ENCODE peak calls at places on chromosomes 16 and 17, in eight cellular contexts. O is T follicular helper cell, Y is iris pigment epithelial cell, T is bronchial epithelial cell, B is AG08395, Z is Daoy, Q is fibroblast of mammary gland, V is skeletal muscle cell. E is an unnamed sample.
A peak's percentile ranks its signal among the peaks of the same experiment; 100 is the strongest.

GRCh38 chr17:73261952-73262675 is 434 bp upstream of the CPSF4L start:
- DNase-seq in O (no peak), Y (peak; percentile 23), T (peak; percentile 23), B (no peak), Z (no peak), Q (no peak), V (no peak), E (no peak)

GRCh38 chr17:12729086-12729485 is 60.2 kb upstream of the ARHGAP44 start:
- DNase-seq in O (no peak), Y (no peak), T (no peak), B (no peak), Z (peak; percentile 59), Q (peak; percentile 58), V (no peak), E (peak; percentile 51)

GRCh38 chr16:1812732-1813163 is 13.9 kb downstream of the HAGH start:
- DNase-seq in O (peak; percentile 31), Y (peak; percentile 63), T (peak; percentile 55), B (peak; percentile 86), Z (peak; percentile 55), Q (peak; percentile 73), V (peak; percentile 30), E (peak; percentile 40)

GRCh38 chr17:71632328-71632727 is 488.5 kb upstream of the SOX9 start:
- DNase-seq in O (no peak), Y (peak; percentile 40), T (peak; percentile 70), B (peak; percentile 14), Z (peak; percentile 42), Q (peak; percentile 54), V (no peak), E (peak; percentile 36)

GRCh38 chr17:61699694-61700093 is 108.7 kb upstream of the NACA2 start:
- DNase-seq in O (no peak), Y (no peak), T (no peak), B (no peak), Z (no peak), Q (no peak), V (no peak), E (no peak)

GRCh38 chr16:71359431-71359830 is 908 bp downstream of the CALB2 start:
- DNase-seq in O (no peak), Y (no peak), T (no peak), B (no peak), Z (peak; percentile 47), Q (no peak), V (no peak), E (no peak)

GRCh38 chr17:22233382-22233781 is 541.1 kb downstream of the KCNJ18 start:
- DNase-seq in O (no peak), Y (no peak), T (no peak), B (no peak), Z (no peak), Q (no peak), V (no peak), E (no peak)

GRCh38 chr16:80107900-80108299 is 432.9 kb upstream of the DYNLRB2 start:
- DNase-seq in O (no peak), Y (no peak), T (peak; percentile 95), B (no peak), Z (peak; percentile 36), Q (peak; percentile 5), V (no peak), E (no peak)

GRCh38 chr16:14611660-14612059 is 18.4 kb downstream of the PARN start:
- DNase-seq in O (no peak), Y (no peak), T (no peak), B (no peak), Z (no peak), Q (no peak), V (no peak), E (no peak)

GRCh38 chr16:80023865-80024264 is 423.3 kb upstream of the MAF start:
- DNase-seq in O (no peak), Y (peak; percentile 88), T (peak; percentile 77), B (no peak), Z (peak; percentile 21), Q (no peak), V (peak; percentile 20), E (peak; percentile 5)

GRCh38 chr16:19698480-19699465 is 19.3 kb downstream of the KNOP1 start:
- DNase-seq in O (no peak), Y (peak; percentile 74), T (no peak), B (peak; percentile 80), Z (peak; percentile 25), Q (peak; percentile 68), V (no peak), E (no peak)

GRCh38 chr17:76550712-76551615 is 11.1 kb downstream of the PRCD start:
- DNase-seq in O (no peak), Y (peak; percentile 82), T (peak; percentile 95), B (no peak), Z (no peak), Q (peak; percentile 60), V (no peak), E (no peak)

GRCh38 chr17:81454473-81454872 is 58.1 kb downstream of the ACTG1 start:
- DNase-seq in O (no peak), Y (no peak), T (no peak), B (no peak), Z (no peak), Q (no peak), V (no peak), E (no peak)

GRCh38 chr17:79834575-79835469 is 4.4 kb downstream of the CBX4 start:
- DNase-seq in O (no peak), Y (no peak), T (no peak), B (no peak), Z (no peak), Q (no peak), V (no peak), E (no peak)

GRCh38 chr17:1109606-1110523 is 69.9 kb downstream of the ABR start:
- DNase-seq in O (peak; percentile 20), Y (no peak), T (no peak), B (no peak), Z (peak; percentile 79), Q (no peak), V (no peak), E (no peak)

GRCh38 chr17:48478224-48479013 is 48.4 kb upstream of the SKAP1 start:
- DNase-seq in O (no peak), Y (no peak), T (no peak), B (no peak), Z (peak; percentile 56), Q (no peak), V (no peak), E (no peak)

GRCh38 chr17:29012535-29012934 is 6.7 kb upstream of the SEZ6 start:
- DNase-seq in O (no peak), Y (no peak), T (no peak), B (no peak), Z (no peak), Q (no peak), V (no peak), E (no peak)

GRCh38 chr16:66365588-66365987 is 903 bp upstream of the CDH5 start:
- DNase-seq in O (no peak), Y (peak; percentile 54), T (peak; percentile 28), B (peak; percentile 33), Z (peak; percentile 32), Q (peak; percentile 69), V (no peak), E (no peak)

GRCh38 chr17:48541036-48541573 is 3.8 kb downstream of the HOXB2 start:
- DNase-seq in O (no peak), Y (no peak), T (no peak), B (no peak), Z (no peak), Q (no peak), V (no peak), E (no peak)

GRCh38 chr16:22948603-22949368 is 134.8 kb downstream of the HS3ST2 start:
- DNase-seq in O (peak; percentile 19), Y (peak; percentile 53), T (peak; percentile 71), B (peak; percentile 68), Z (peak; percentile 81), Q (peak; percentile 75), V (peak; percentile 9), E (peak; percentile 36)

GRCh38 chr17:76951375-76951905 is 83.2 kb downstream of the MGAT5B start:
- DNase-seq in O (no peak), Y (no peak), T (no peak), B (no peak), Z (no peak), Q (no peak), V (no peak), E (no peak)

GRCh38 chr17:80889897-80890550 is 101.6 kb upstream of the CHMP6 start:
- DNase-seq in O (peak; percentile 27), Y (no peak), T (no peak), B (no peak), Z (no peak), Q (no peak), V (no peak), E (no peak)

GRCh38 chr17:5035356-5035755 is at the start of gene SLC52A1:
- DNase-seq in O (no peak), Y (no peak), T (peak; percentile 17), B (no peak), Z (no peak), Q (no peak), V (no peak), E (no peak)

GRCh38 chr17:45149037-45149668 is 878 bp downstream of the HEXIM1 start:
- DNase-seq in O (peak; percentile 61), Y (peak; percentile 77), T (peak; percentile 67), B (peak; percentile 80), Z (peak; percentile 89), Q (peak; percentile 77), V (no peak), E (peak; percentile 72)

GRCh38 chr16:68404736-68405345 is 43.5 kb downstream of the SMPD3 start:
- DNase-seq in O (no peak), Y (no peak), T (no peak), B (no peak), Z (no peak), Q (no peak), V (no peak), E (no peak)

GRCh38 chr17:42748906-42749798 is 4.3 kb upstream of the EZH1 start:
- DNase-seq in O (no peak), Y (no peak), T (no peak), B (no peak), Z (no peak), Q (peak; percentile 48), V (no peak), E (peak; percentile 43)

GRCh38 chr17:46851029-46851741 is at the start of gene WNT9B:
- DNase-seq in O (no peak), Y (no peak), T (no peak), B (peak; percentile 26), Z (peak; percentile 66), Q (no peak), V (no peak), E (no peak)

GRCh38 chr17:39662551-39663339 is 2.4 kb upstream of the TCAP start:
- DNase-seq in O (no peak), Y (no peak), T (no peak), B (no peak), Z (no peak), Q (no peak), V (no peak), E (no peak)

GRCh38 chr17:3512512-3513171 is 36.8 kb downstream of the ASPA start:
- DNase-seq in O (no peak), Y (no peak), T (no peak), B (peak; percentile 87), Z (peak; percentile 83), Q (peak; percentile 85), V (no peak), E (peak; percentile 63)

GRCh38 chr17:77106874-77107358 is 33.9 kb upstream of the SEC14L1 start:
- DNase-seq in O (no peak), Y (no peak), T (no peak), B (no peak), Z (no peak), Q (no peak), V (no peak), E (no peak)

GRCh38 chr17:8164815-8165131 is 2.0 kb upstream of the VAMP2 start:
- DNase-seq in O (no peak), Y (no peak), T (no peak), B (no peak), Z (no peak), Q (no peak), V (no peak), E (no peak)

GRCh38 chr17:7858487-7858832 is 657 bp downstream of the CYB5D1 start:
- DNase-seq in O (no peak), Y (peak; percentile 71), T (no peak), B (peak; percentile 66), Z (peak; percentile 50), Q (peak; percentile 48), V (no peak), E (no peak)

GRCh38 chr16:4852221-4852872 is 5.1 kb downstream of the UBN1 start:
- DNase-seq in O (no peak), Y (peak; percentile 47), T (peak; percentile 72), B (peak; percentile 61), Z (peak; percentile 46), Q (peak; percentile 52), V (no peak), E (no peak)

GRCh38 chr16:26649646-26650045 is 417.1 kb upstream of the C16orf82 start:
- DNase-seq in O (no peak), Y (no peak), T (no peak), B (no peak), Z (no peak), Q (no peak), V (no peak), E (no peak)